ENCODE peak calls at places on chromosomes 11 and 22, in four cellular contexts. H is hepatocyte; R is CD4-positive, alpha-beta T cell; X is kidney. S is an unnamed sample. For H3K9me3, the result is how much of the 10 kb centered on the place peaks cover.

GRCh38 chr11:86116386-86116726 is 47.5 kb upstream of the PICALM start:
- DNase-seq in R (no peak), X (no peak), H (no peak), S (peak)

GRCh38 chr11:35162795-35163194 is 23.8 kb downstream of the CD44 start:
- DNase-seq in X (no peak), H (no peak), R (no peak), S (no peak)

GRCh38 chr22:42297778-42298177 is 27.3 kb upstream of the TCF20 start:
- DNase-seq in X (no peak), H (no peak), R (no peak), S (no peak)

GRCh38 chr11:108084811-108085210 is 36.6 kb upstream of the ACAT1 start:
- DNase-seq in X (no peak), R (no peak), H (no peak), S (no peak)

GRCh38 chr11:27770576-27770975 is 70.3 kb upstream of the BDNF start:
- DNase-seq in X (no peak), R (no peak), H (peak), S (no peak)

GRCh38 chr22:20867179-20868099 is 8.6 kb downstream of the SNAP29 start:
- DNase-seq in X (peak), R (no peak), H (peak), S (no peak)

GRCh38 chr11:85619497-85619896 is 7.6 kb downstream of the DLG2 start:
- DNase-seq in H (no peak), R (no peak), X (no peak), S (no peak)

GRCh38 chr11:27402450-27402849 is 39.4 kb upstream of the CCDC34 start:
- DNase-seq in R (no peak), H (no peak), X (no peak), S (no peak)

GRCh38 chr11:69321877-69322350 is 28.0 kb downstream of the MYEOV start:
- DNase-seq in X (no peak), H (no peak), R (no peak), S (no peak)

GRCh38 chr11:57471496-57471895 is 11.2 kb downstream of the RTN4RL2 start:
- DNase-seq in R (no peak), H (no peak), X (no peak), S (no peak)

GRCh38 chr22:43881091-43882061 is 10.4 kb downstream of the PNPLA5 start:
- DNase-seq in H (no peak), X (peak), R (no peak), S (no peak)

GRCh38 chr11:75896843-75897419 is 81.9 kb downstream of the UVRAG start:
- DNase-seq in H (peak), R (no peak), X (no peak), S (no peak)

GRCh38 chr11:113378692-113379091 is 8.9 kb upstream of the ANKK1 start:
- DNase-seq in R (no peak), H (no peak), X (no peak), S (no peak)

GRCh38 chr11:114163830-114164401 is 104.4 kb downstream of the ZBTB16 start:
- DNase-seq in R (no peak), H (peak), X (no peak), S (no peak)

GRCh38 chr11:33690290-33691050 is 10.2 kb downstream of the C11orf91 start:
- DNase-seq in X (peak), R (no peak), H (peak), S (no peak)

GRCh38 chr22:17867160-17867785 is 93.0 kb upstream of the BID start:
- DNase-seq in X (peak), H (no peak), R (no peak), S (no peak)

GRCh38 chr11:58286249-58286648 is 18.2 kb upstream of the OR10W1 start:
- DNase-seq in H (peak), R (no peak), X (no peak), S (no peak)

GRCh38 chr11:73641668-73642067 is 4.7 kb upstream of the PLEKHB1 start:
- DNase-seq in R (no peak), H (no peak), X (no peak), S (no peak)

GRCh38 chr11:64223001-64223651 is 2.9 kb downstream of the TRPT1 start:
- DNase-seq in X (peak), R (no peak), H (no peak), S (no peak)

GRCh38 chr22:41770715-41771452 is 29.6 kb upstream of the CCDC134 start:
- DNase-seq in H (no peak), R (no peak), X (no peak), S (no peak)

GRCh38 chr11:17801166-17801565 is 66.6 kb downstream of the KCNC1 start:
- DNase-seq in H (no peak), X (no peak), R (no peak), S (no peak)

GRCh38 chr22:24059121-24059520 is 48.0 kb downstream of the CABIN1 start:
- DNase-seq in X (no peak), R (no peak), H (no peak), S (no peak)

GRCh38 chr11:64340671-64341335 is 799 bp downstream of the CCDC88B start:
- DNase-seq in H (peak), R (peak), X (peak), S (peak)

GRCh38 chr11:130338667-130339066 is 23.9 kb upstream of the ZBTB44 start:
- DNase-seq in H (no peak), X (no peak), R (no peak), S (no peak)
- H3K9me3 ChIP-seq in H (under half), X (under half), R (under half), S (under half)

GRCh38 chr22:47286590-47286989 is 524.1 kb downstream of the TBC1D22A start:
- DNase-seq in R (peak), H (no peak), X (no peak), S (no peak)
- H3K9me3 ChIP-seq in R (under half), H (under half), X (under half), S (under half)

DNA sequence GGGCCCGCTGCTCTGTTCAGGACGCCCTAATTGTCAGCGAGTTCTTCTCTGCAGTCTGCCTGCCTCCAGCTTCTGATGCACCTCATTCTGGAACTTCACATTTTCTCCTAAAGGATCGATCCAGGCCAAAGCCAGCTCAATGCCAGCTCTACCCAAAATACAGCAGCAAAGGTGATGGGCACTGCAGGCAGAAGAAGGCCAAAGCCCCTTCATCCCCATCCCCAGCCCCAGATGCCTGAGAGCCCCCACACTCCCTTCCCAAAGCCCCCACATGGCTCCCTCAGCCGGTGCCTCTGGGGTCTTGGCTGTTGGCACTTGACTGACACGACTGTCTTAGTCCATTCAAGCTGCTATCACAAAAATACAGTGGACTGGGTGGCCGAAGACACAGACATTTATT is 410.3 kb downstream of the BRD1 start:
- DNase-seq in R (no peak), H (no peak), X (peak), S (no peak)
- H3K9me3 ChIP-seq in R (under half), H (under half), X (under half), S (under half)

DNA sequence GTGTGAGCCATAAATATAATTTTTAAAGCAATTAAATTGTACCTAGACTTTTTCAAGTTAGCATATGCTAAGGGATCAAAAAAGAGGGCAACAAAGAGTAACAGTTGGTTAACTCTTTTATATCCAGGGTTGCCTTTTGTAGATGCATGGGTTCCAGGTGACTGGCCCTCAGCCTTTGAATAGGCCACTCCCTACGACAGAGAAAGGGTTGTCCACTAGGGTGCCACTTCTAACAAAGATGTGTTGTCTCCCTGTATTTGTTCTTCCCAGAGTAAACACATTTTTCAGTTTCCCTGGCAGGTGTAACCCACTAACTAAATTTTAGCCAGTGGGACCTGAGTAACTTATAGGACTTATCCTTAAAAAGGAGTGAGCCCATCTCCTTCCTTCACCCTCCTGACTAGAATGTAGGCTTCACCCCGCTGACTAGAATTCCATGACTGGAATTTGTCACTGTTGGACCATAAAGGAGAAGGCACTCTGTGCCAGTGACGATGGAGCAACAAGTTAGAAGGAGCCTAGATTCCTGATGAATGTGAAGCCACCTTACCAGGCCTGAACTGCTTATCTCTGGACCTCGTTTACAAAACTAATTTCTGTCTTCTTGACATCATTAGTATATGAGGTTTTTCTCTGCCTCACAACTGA is 16.6 kb downstream of the TUG1 start:
- DNase-seq in X (no peak), R (no peak), H (no peak), S (no peak)
- H3K9me3 ChIP-seq in X (under half), R (half or more), H (under half), S (under half)

DNA sequence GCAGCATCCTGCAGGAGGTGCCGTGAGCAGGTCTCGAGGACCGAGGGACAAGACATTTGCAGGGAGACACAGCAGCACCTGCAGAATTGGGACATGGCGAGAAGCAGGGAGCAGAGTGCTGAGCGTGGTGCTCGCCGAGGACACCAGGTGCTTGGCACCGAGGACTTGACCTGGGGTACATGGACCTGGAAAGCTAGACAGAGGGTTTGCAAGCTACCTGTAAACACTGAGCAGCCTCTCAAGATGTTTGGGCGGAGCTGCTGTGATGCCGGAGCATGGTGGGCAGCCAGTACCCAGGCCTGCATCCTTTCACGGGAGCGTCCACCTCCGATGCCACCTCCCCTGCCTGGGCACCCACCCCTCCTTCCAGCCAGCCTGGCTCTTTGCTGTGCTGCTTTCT is 773.2 kb downstream of the TBC1D22A start:
- DNase-seq in R (no peak), X (no peak), H (no peak), S (no peak)
- H3K9me3 ChIP-seq in R (under half), X (under half), H (under half), S (under half)

DNA sequence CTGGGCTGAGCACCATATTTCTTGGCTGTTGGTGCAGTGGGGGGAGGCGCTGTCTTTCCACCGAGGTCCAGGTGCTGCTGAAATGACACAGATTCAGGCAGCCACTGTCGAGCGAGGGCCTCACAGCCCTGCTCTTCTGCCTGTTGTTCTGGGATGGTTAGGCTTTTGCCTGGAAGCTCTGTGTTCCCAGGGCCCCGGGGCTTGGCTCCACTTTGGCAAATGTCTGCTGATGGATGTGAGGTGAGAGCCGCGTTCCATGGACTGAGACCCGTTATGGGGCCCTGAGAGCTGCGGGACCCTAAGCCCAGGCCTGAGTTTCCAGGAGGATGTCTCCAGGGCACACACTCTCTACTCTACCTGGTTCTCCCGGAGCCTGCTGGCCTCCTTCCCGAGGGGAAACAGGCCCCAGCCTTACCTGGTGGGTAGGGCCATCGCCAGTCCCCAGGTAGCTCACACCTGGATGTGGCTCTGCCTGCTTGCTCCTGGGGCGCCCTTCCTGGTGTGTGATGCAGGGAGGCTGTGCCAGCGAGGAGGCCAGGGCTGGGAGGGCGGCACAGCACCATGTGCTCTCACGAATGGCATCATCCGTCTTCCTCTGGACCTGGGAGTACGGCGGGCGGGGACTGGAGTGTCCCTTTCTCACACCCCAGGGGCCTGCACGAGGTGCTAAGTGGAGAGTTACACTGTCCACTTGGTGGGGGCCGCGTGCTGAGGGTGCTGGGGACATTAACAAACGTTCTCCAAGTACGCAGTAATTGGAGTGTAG is 435.5 kb downstream of the TBC1D22A start:
- DNase-seq in H (no peak), X (peak), R (peak), S (no peak)
- H3K9me3 ChIP-seq in H (under half), X (under half), R (under half), S (under half)

S was measured in T-helper 17 cell.